ENCODE peak calls at places on chromosomes 3 and 15, in four cellular contexts. One of them, this sample, is unnamed.

GRCh38 chr3:146640955-146641867 is 36.1 kb upstream of the PLSCR5 start:
- DNase-seq in HCT116: peak
- DNase-seq in coronary artery: no peak
- DNase-seq in RWPE1: peak
- DNase-seq in this sample: peak

GRCh38 chr3:113254171-113254947 is 43.0 kb downstream of the BOC start:
- DNase-seq in HCT116: no peak
- DNase-seq in coronary artery: no peak
- DNase-seq in RWPE1: no peak
- DNase-seq in this sample: no peak

GRCh38 chr15:85504739-85505676 is 124.6 kb downstream of the AKAP13 start:
- DNase-seq in coronary artery: no peak
- DNase-seq in RWPE1: peak
- DNase-seq in HCT116: peak
- DNase-seq in this sample: peak

GRCh38 chr15:99729920-99730319 is 3.3 kb downstream of the LYSMD4 start:
- DNase-seq in coronary artery: no peak
- DNase-seq in HCT116: no peak
- DNase-seq in RWPE1: peak
- DNase-seq in this sample: no peak

GRCh38 chr3:97579365-97579764 is 185.2 kb upstream of the ARL6 start:
- DNase-seq in RWPE1: peak
- DNase-seq in HCT116: no peak
- DNase-seq in coronary artery: no peak
- DNase-seq in this sample: no peak

GRCh38 chr15:95923797-95924196 is 406.7 kb upstream of the NR2F2 start:
- DNase-seq in RWPE1: no peak
- DNase-seq in HCT116: no peak
- DNase-seq in coronary artery: no peak
- DNase-seq in this sample: no peak

GRCh38 chr15:58043192-58043903 is 22.2 kb downstream of the ALDH1A2 start:
- DNase-seq in HCT116: peak
- DNase-seq in coronary artery: no peak
- DNase-seq in RWPE1: no peak
- DNase-seq in this sample: peak

GRCh38 chr15:88708256-88709054 is 69.6 kb downstream of the ISG20 start:
- DNase-seq in RWPE1: no peak
- DNase-seq in coronary artery: no peak
- DNase-seq in HCT116: no peak
- DNase-seq in this sample: no peak

GRCh38 chr3:36483709-36484108 is 103.4 kb downstream of the STAC start:
- DNase-seq in RWPE1: no peak
- DNase-seq in HCT116: no peak
- DNase-seq in coronary artery: no peak
- DNase-seq in this sample: no peak

GRCh38 chr3:45929042-45929679 is 14.1 kb upstream of the CXCR6 start:
- DNase-seq in HCT116: peak
- DNase-seq in RWPE1: peak
- DNase-seq in coronary artery: no peak
- DNase-seq in this sample: no peak

GRCh38 chr15:38624248-38625214 is 59.9 kb upstream of the RASGRP1 start:
- DNase-seq in coronary artery: no peak
- DNase-seq in RWPE1: no peak
- DNase-seq in HCT116: no peak
- DNase-seq in this sample: no peak

GRCh38 chr3:180278583-180279188 is 241.9 kb upstream of the PEX5L start:
- DNase-seq in coronary artery: no peak
- DNase-seq in RWPE1: no peak
- DNase-seq in HCT116: no peak
- DNase-seq in this sample: no peak

GRCh38 chr15:89108865-89109660 is 20.8 kb downstream of the ABHD2 start:
- DNase-seq in RWPE1: no peak
- DNase-seq in HCT116: no peak
- DNase-seq in coronary artery: no peak
- DNase-seq in this sample: no peak

GRCh38 chr15:34795267-34796081 is at the start of gene ACTC1:
- DNase-seq in coronary artery: peak
- DNase-seq in RWPE1: peak
- DNase-seq in HCT116: no peak
- DNase-seq in this sample: no peak

GRCh38 chr3:47009225-47010049 is 30.0 kb downstream of the NBEAL2 start:
- DNase-seq in coronary artery: peak
- DNase-seq in HCT116: no peak
- DNase-seq in RWPE1: peak
- DNase-seq in this sample: peak

GRCh38 chr3:32442766-32443165 is 51.1 kb downstream of the CMTM7 start:
- DNase-seq in HCT116: no peak
- DNase-seq in RWPE1: no peak
- DNase-seq in coronary artery: no peak
- DNase-seq in this sample: no peak

GRCh38 chr3:42539871-42540714 is 37.6 kb downstream of the VIPR1 start:
- DNase-seq in HCT116: peak
- DNase-seq in coronary artery: no peak
- DNase-seq in RWPE1: peak
- DNase-seq in this sample: no peak

DNA sequence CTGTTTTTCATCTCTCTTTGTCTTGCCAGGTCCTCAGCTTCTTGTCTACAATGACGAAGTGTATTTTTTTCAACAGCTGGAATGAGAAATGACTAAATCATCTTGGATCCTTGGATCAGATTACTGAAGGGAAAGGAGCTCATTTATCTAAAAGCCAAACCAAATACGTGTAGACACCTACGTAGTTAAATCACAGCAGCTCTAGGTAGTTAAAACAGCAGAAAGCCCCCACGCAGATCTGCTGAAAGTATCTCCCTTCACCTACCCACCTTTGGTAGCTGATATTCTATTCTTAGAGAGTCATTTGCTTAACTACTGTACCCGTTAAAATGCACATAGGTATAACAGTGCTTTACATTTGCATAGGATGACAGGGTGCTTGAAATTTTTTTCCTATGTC is 105.5 kb upstream of the WNT5A start:
- DNase-seq in RWPE1: no peak
- DNase-seq in coronary artery: no peak
- DNase-seq in HCT116: no peak
- DNase-seq in this sample: no peak
- H3K27ac ChIP-seq in RWPE1: no peak
- H3K27ac ChIP-seq in coronary artery: no peak
- H3K27ac ChIP-seq in HCT116: no peak
- H3K27ac ChIP-seq in this sample: no peak

GRCh38 chr15:30919877-30920550 is 16.3 kb downstream of the FAN1 start:
- DNase-seq in coronary artery: no peak
- DNase-seq in HCT116: no peak
- DNase-seq in RWPE1: no peak
- DNase-seq in this sample: no peak

GRCh38 chr15:30922469-30923311 is 19.0 kb downstream of the FAN1 start:
- DNase-seq in coronary artery: no peak
- DNase-seq in HCT116: peak
- DNase-seq in RWPE1: no peak
- DNase-seq in this sample: no peak

GRCh38 chr15:30923429-30923828 is 19.7 kb downstream of the FAN1 start:
- DNase-seq in coronary artery: no peak
- DNase-seq in RWPE1: no peak
- DNase-seq in HCT116: no peak
- DNase-seq in this sample: no peak

GRCh38 chr15:30921106-30921505 is 17.4 kb downstream of the FAN1 start:
- DNase-seq in HCT116: no peak
- DNase-seq in RWPE1: no peak
- DNase-seq in coronary artery: no peak
- DNase-seq in this sample: no peak

GRCh38 chr15:30921781-30922371 is 18.2 kb downstream of the FAN1 start:
- DNase-seq in HCT116: no peak
- DNase-seq in RWPE1: no peak
- DNase-seq in coronary artery: no peak
- DNase-seq in this sample: no peak
- H3K27ac ChIP-seq in HCT116: no peak
- H3K27ac ChIP-seq in RWPE1: no peak
- H3K27ac ChIP-seq in coronary artery: peak
- H3K27ac ChIP-seq in this sample: no peak

DNA sequence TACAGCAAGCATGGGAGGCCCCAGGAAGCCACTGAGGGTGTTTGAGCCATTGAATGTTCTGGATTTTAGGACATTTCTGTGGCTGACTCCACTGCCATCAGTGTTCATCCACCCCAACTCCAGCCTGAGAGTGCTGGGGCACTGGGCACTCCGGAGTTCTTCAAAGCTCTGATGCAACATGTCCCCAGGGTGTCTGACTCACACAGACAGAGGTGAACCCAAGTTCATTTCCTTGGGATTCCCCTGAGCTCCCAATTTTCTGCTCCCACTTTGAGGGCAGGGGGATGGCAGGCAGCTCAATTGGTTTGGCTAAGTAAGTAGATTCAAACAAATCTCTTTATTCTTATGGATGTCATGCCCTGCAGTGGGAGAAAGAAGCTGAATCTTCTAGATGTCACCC is 2.2 kb downstream of the STRA6 start:
- DNase-seq in coronary artery: no peak
- DNase-seq in RWPE1: peak
- DNase-seq in HCT116: peak
- DNase-seq in this sample: no peak
- H3K27ac ChIP-seq in coronary artery: peak
- H3K27ac ChIP-seq in RWPE1: no peak
- H3K27ac ChIP-seq in HCT116: no peak
- H3K27ac ChIP-seq in this sample: no peak

GRCh38 chr15:79442911-79443310 is 10.8 kb downstream of the MINAR1 start:
- DNase-seq in RWPE1: no peak
- DNase-seq in coronary artery: no peak
- DNase-seq in HCT116: no peak
- DNase-seq in this sample: no peak
- H3K27ac ChIP-seq in RWPE1: no peak
- H3K27ac ChIP-seq in coronary artery: no peak
- H3K27ac ChIP-seq in HCT116: no peak
- H3K27ac ChIP-seq in this sample: no peak

GRCh38 chr3:73561494-73561893 is 63.2 kb downstream of the PDZRN3 start:
- DNase-seq in coronary artery: no peak
- DNase-seq in RWPE1: no peak
- DNase-seq in HCT116: no peak
- DNase-seq in this sample: no peak
- H3K27ac ChIP-seq in coronary artery: no peak
- H3K27ac ChIP-seq in RWPE1: no peak
- H3K27ac ChIP-seq in HCT116: no peak
- H3K27ac ChIP-seq in this sample: no peak

GRCh38 chr3:64884574-64884973 is 196.8 kb upstream of the ADAMTS9 start:
- DNase-seq in coronary artery: no peak
- DNase-seq in RWPE1: no peak
- DNase-seq in HCT116: no peak
- DNase-seq in this sample: no peak

GRCh38 chr3:64885055-64885454 is 197.3 kb upstream of the ADAMTS9 start:
- DNase-seq in coronary artery: no peak
- DNase-seq in RWPE1: no peak
- DNase-seq in HCT116: no peak
- DNase-seq in this sample: no peak

GRCh38 chr3:64878372-64878771 is 190.6 kb upstream of the ADAMTS9 start:
- DNase-seq in coronary artery: no peak
- DNase-seq in HCT116: no peak
- DNase-seq in RWPE1: no peak
- DNase-seq in this sample: no peak

DNA sequence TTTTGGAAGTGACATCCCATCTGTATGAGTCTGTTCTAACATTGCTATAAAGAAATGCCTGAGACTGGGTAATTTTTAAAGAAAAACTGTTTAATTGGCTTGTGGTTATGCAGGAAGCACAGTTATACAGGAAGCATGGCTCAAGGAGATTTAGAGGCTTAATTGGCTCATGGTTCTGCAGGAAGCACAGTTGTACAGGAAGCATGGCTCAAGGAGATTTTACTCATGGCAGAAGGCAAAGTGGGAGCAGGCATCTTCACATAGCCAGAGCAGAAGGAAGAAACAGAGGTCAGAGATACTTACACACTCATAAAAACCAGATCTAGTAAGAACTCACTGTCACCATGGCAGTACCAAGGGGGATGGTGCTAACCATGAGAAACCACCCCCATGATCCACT is 193.1 kb upstream of the ADAMTS9 start:
- DNase-seq in HCT116: no peak
- DNase-seq in coronary artery: no peak
- DNase-seq in RWPE1: no peak
- DNase-seq in this sample: no peak
- H3K27ac ChIP-seq in HCT116: no peak
- H3K27ac ChIP-seq in coronary artery: no peak
- H3K27ac ChIP-seq in RWPE1: no peak
- H3K27ac ChIP-seq in this sample: no peak

This sample was measured in AG04450.